ENCODE peak calls at places on chromosomes 1 and 21, in ten cellular contexts. Q, X, L, J, E, R, G, V, Y and T are unnamed samples.
A peak's percentile ranks its signal among the peaks of the same experiment; 100 is the strongest.

GRCh38 chr1:227753999-227754764 is 18.9 kb downstream of the SNAP47 start:
- DNase-seq in V (peak; percentile 43), L (no peak), J (no peak), G (no peak), R (no peak), E (no peak), Y (peak; percentile 36), X (no peak), Q (peak; percentile 44), T (peak; percentile 51)

GRCh38 chr1:181101581-181102226 is 13.2 kb downstream of the IER5 start:
- DNase-seq in Q (peak; percentile 83), R (no peak), J (no peak), G (no peak), X (no peak), Y (no peak), E (no peak), L (no peak), V (peak; percentile 80), T (no peak)

GRCh38 chr1:46183119-46183842 is 7.0 kb upstream of the P3R3URF start:
- DNase-seq in Y (peak; percentile 96), X (peak; percentile 46), G (peak; percentile 90), J (peak; percentile 94), R (peak; percentile 99), Q (peak; percentile 92), L (peak; percentile 63), E (peak; percentile 68), V (peak; percentile 97), T (no peak)

GRCh38 chr1:64033667-64034215 is 169.7 kb upstream of the UBE2U start:
- DNase-seq in R (no peak), Q (peak; percentile 83), Y (no peak), G (no peak), X (peak; percentile 53), V (peak; percentile 86), J (no peak), E (no peak), L (peak; percentile 45), T (no peak)

GRCh38 chr1:94734963-94735899 is 84.9 kb upstream of the SLC44A3 start:
- DNase-seq in X (peak; percentile 59), L (peak; percentile 43), Y (no peak), Q (peak; percentile 91), V (peak; percentile 75), E (peak; percentile 67), J (peak; percentile 80), G (peak; percentile 44), R (peak; percentile 82), T (no peak)

GRCh38 chr1:117638141-117638540 is 32.3 kb downstream of the TENT5C start:
- DNase-seq in R (no peak), X (no peak), V (no peak), G (no peak), J (no peak), L (no peak), E (no peak), Q (no peak), Y (no peak), T (no peak)

GRCh38 chr1:106937104-106937503 is 119.4 kb upstream of the PRMT6 start:
- DNase-seq in J (no peak), L (peak; percentile 59), G (no peak), R (peak; percentile 92), Q (peak; percentile 95), X (no peak), Y (peak; percentile 89), V (peak; percentile 81), E (no peak), T (no peak)

GRCh38 chr1:219554109-219554508 is 58.8 kb downstream of the ZC3H11B start:
- DNase-seq in R (no peak), Y (no peak), G (no peak), Q (no peak), X (no peak), E (no peak), V (no peak), J (no peak), L (no peak), T (no peak)

GRCh38 chr1:79617777-79618176 is 611.2 kb upstream of the ADGRL4 start:
- DNase-seq in R (no peak), E (no peak), J (no peak), G (no peak), Y (no peak), Q (no peak), L (no peak), V (peak; percentile 14), X (no peak), T (no peak)

GRCh38 chr1:31567956-31568570 is 8.3 kb upstream of the TINAGL1 start:
- DNase-seq in V (peak; percentile 49), Y (peak; percentile 55), E (no peak), X (no peak), J (no peak), R (no peak), L (no peak), G (no peak), Q (peak; percentile 58), T (no peak)

GRCh38 chr21:46429754-46430681 is 28.7 kb upstream of the DIP2A start:
- DNase-seq in E (no peak), L (no peak), R (no peak), J (no peak), G (no peak), Q (no peak), X (no peak), V (no peak), Y (no peak), T (no peak)

GRCh38 chr1:145963218-145964019 is 956 bp downstream of the ANKRD34A start:
- DNase-seq in L (no peak), Y (peak; percentile 81), J (no peak), G (peak; percentile 34), Q (peak; percentile 80), R (peak; percentile 61), E (no peak), V (peak; percentile 70), X (no peak), T (no peak)

GRCh38 chr1:95179205-95180001 is 54.6 kb upstream of the RWDD3 start:
- DNase-seq in Y (no peak), Q (no peak), G (no peak), L (no peak), E (no peak), J (no peak), R (no peak), X (no peak), V (no peak), T (no peak)

GRCh38 chr1:18926315-18927081 is 24.1 kb upstream of the ALDH4A1 start:
- DNase-seq in Q (peak; percentile 96), R (peak; percentile 96), G (peak; percentile 74), Y (peak; percentile 94), V (peak; percentile 98), X (no peak), L (peak; percentile 71), J (peak; percentile 57), E (peak; percentile 84), T (no peak)

GRCh38 chr1:115674011-115674410 is 32.2 kb downstream of the VANGL1 start:
- DNase-seq in V (no peak), E (no peak), X (no peak), L (no peak), G (no peak), Y (no peak), Q (no peak), R (no peak), J (no peak), T (no peak)

DNA sequence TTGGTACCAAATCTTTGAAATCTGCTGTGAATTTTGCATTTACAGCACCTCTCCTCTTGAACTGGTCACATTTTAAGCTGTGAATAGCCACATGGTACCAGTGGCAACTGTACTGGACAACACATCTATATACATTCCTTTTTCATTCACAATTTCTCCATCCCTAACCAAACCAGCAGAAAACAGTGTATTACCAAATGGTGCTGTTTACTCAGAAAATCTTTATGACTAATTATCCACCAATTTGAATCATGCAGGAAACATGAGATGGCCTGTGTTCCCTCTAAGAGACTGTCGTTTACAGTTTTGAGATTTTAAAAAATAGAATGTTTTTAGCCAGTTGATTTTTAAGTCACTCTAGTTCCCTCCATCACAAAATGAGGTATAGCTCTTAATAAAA is 17.6 kb upstream of the CCT8 start:
- DNase-seq in Q (peak; percentile 83), G (no peak), X (no peak), L (peak; percentile 37), R (peak; percentile 77), J (no peak), Y (peak; percentile 86), E (no peak), V (peak; percentile 94), T (no peak)
- TF ChIP-seq CTCF in Q (no peak), G (no peak), X (no peak), L (no peak), R (no peak), J (no peak), Y (no peak), E (no peak), V (no peak), T (no peak)

DNA sequence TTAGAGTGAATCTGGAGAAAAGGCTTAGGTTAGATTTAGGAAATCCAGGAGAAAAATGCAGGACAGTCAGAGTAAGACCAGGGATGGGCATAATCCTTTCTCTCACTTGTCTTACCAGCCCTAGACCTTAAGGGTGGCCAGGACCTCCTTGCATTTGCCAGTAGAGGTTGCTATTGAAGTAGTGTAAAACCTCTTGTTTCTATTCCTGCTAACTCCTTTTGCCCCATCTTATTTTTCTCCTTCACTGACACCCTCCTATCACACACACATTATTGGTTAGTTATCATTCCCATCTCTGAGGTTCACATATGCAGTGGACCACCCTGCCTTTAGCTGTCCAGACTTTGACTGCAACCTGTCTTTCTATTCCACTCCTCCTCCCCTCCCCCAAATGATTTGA is 75.0 kb upstream of the MACF1 start:
- DNase-seq in Y (no peak), Q (peak; percentile 50), L (no peak), X (no peak), J (no peak), G (no peak), R (no peak), E (no peak), V (peak; percentile 58), T (no peak)
- TF ChIP-seq CTCF in Y (peak; percentile 57), Q (peak; percentile 41), L (peak; percentile 45), X (peak; percentile 19), J (no peak), G (peak; percentile 20), R (no peak), E (no peak), V (peak; percentile 28), T (no peak)

DNA sequence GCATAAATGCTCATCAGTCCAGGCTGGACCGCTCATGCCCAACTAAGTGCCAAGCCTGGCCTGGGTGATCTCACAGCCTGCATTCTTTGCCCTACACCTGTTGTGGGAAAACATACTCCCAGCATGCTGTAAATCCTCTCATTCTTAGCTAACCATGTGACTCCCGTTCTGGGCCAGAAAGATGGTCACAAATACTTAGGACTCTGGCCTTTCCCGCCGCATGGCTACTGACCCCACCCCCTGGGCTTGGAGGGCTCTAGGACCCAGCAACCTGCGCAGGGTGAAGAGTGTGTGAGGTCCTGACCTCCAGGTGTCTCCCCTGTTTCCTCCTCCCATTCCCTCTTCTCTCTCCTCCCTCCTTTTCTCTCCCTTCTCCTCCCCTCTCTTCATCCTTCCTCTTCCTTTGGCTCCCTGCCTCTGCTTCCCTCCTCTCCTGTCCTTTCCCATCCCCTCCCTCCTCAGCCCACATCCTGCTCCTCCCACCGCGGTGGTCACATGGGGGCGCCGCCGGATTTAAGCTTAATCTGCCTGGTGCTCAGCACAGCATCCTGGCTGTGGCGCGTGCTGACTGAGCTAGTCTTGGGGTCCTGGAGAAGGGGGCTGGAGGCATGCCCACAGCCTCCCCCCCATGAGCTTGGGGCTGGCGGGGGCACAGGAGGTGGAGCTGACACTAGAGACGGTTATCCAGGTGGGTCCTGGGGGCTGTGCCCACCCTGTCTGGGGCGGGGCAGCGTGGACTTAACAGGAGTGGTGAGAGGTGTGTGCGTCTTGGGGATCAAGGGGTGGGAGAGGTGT is at the start of gene CROCC:
- DNase-seq in V (peak; percentile 37), E (no peak), Y (no peak), G (peak; percentile 57), L (no peak), R (peak; percentile 42), J (no peak), Q (peak; percentile 37), X (no peak), T (no peak)
- TF ChIP-seq CTCF in V (no peak), E (no peak), Y (no peak), G (no peak), L (no peak), R (no peak), J (no peak), Q (no peak), X (no peak), T (no peak)

GRCh38 chr1:190588424-190588823 is 110.8 kb upstream of the BRINP3 start:
- DNase-seq in L (no peak), J (no peak), R (no peak), X (no peak), G (no peak), Q (no peak), E (no peak), V (no peak), Y (no peak), T (no peak)
- TF ChIP-seq CTCF in L (no peak), J (no peak), R (no peak), X (no peak), G (no peak), Q (no peak), E (no peak), V (no peak), Y (no peak), T (no peak)